ENCODE peak calls at places on chromosomes 1 and 21, in seven cellular contexts. D is cardiac muscle cell, Q is MM.1S, W is spleen, L is thoracic aorta, R is endodermal cell, V is PC-3. U is an unnamed sample. For H3K4me1, the result is how much of the 10 kb centered on the place peaks cover.

GRCh38 chr1:31627930-31628421 is 10.5 kb downstream of the HCRTR1 start:
- DNase-seq in D (peak), Q (no peak), W (no peak), L (peak), R (no peak), V (no peak), U (no peak)

GRCh38 chr1:13702425-13703127 is 2.6 kb downstream of the PRDM2 start:
- DNase-seq in D (no peak), Q (no peak), W (peak), L (no peak), R (no peak), V (no peak), U (peak)

GRCh38 chr1:231200417-231201031 is 38.7 kb downstream of the TRIM67 start:
- DNase-seq in D (peak), Q (no peak), W (peak), L (no peak), R (no peak), V (no peak), U (no peak)

GRCh38 chr1:60541831-60542532 is 468.4 kb upstream of the C1orf87 start:
- DNase-seq in D (peak), Q (no peak), W (no peak), L (no peak), R (no peak), V (no peak), U (no peak)

GRCh38 chr1:47030170-47030805 is 6.8 kb downstream of the CYP4X1 start:
- DNase-seq in D (peak), Q (no peak), W (no peak), L (no peak), R (no peak), V (peak), U (no peak)

GRCh38 chr1:162297208-162297607 is 79.4 kb downstream of the SPATA46 start:
- DNase-seq in D (no peak), Q (peak), W (no peak), L (no peak), R (no peak), V (no peak), U (no peak)

GRCh38 chr1:227318852-227319607 is 738 bp upstream of the CDC42BPA start:
- DNase-seq in D (peak), Q (no peak), W (no peak), L (no peak), R (peak), V (peak), U (no peak)

GRCh38 chr21:45537746-45538291 is 4.4 kb downstream of the SLC19A1 start:
- DNase-seq in D (no peak), Q (no peak), W (peak), L (no peak), R (peak), V (no peak), U (no peak)

GRCh38 chr1:16905856-16906702 is 10.3 kb downstream of the RNU1-2 start:
- DNase-seq in D (no peak), Q (peak), W (no peak), L (no peak), R (peak), V (peak), U (no peak)

GRCh38 chr1:156491151-156491949 is 9.2 kb downstream of the MEF2D start:
- DNase-seq in D (no peak), Q (no peak), W (no peak), L (no peak), R (no peak), V (no peak), U (no peak)

GRCh38 chr1:38063616-38064015 is 17.0 kb upstream of the POU3F1 start:
- DNase-seq in D (no peak), Q (no peak), W (no peak), L (no peak), R (no peak), V (no peak), U (no peak)

GRCh38 chr1:26478988-26479387 is 6.7 kb downstream of the HMGN2 start:
- DNase-seq in D (no peak), Q (no peak), W (no peak), L (no peak), R (no peak), V (no peak), U (no peak)

GRCh38 chr21:38244885-38245869 is 11.6 kb upstream of the KCNJ15 start:
- DNase-seq in D (peak), Q (peak), W (no peak), L (no peak), R (no peak), V (peak), U (peak)

GRCh38 chr1:192826791-192827477 is 18.1 kb downstream of the RGS2 start:
- DNase-seq in D (no peak), Q (peak), W (no peak), L (peak), R (no peak), V (peak), U (no peak)

GRCh38 chr1:234303231-234303630 is 70.0 kb upstream of the COA6 start:
- DNase-seq in D (no peak), Q (no peak), W (no peak), L (no peak), R (no peak), V (no peak), U (no peak)

GRCh38 chr1:2455757-2456156 is 20.3 kb upstream of the PLCH2 start:
- DNase-seq in D (no peak), Q (no peak), W (no peak), L (no peak), R (no peak), V (peak), U (no peak)

GRCh38 chr1:13536612-13537011 is 22.8 kb upstream of the LRRC38 start:
- DNase-seq in D (peak), Q (no peak), W (no peak), L (no peak), R (no peak), V (no peak), U (no peak)

GRCh38 chr1:211393203-211393602 is 66.6 kb downstream of the TRAF5 start:
- DNase-seq in D (no peak), Q (no peak), W (no peak), L (no peak), R (no peak), V (no peak), U (no peak)

GRCh38 chr21:39314155-39315027 is 959 bp upstream of the BRWD1 start:
- DNase-seq in D (peak), Q (peak), W (no peak), L (no peak), R (peak), V (peak), U (peak)

GRCh38 chr21:37907076-37907475 is 9.2 kb downstream of the KCNJ6 start:
- DNase-seq in D (no peak), Q (no peak), W (no peak), L (no peak), R (no peak), V (peak), U (no peak)

GRCh38 chr1:211490821-211491415 is 1.0 kb downstream of the RD3 start:
- DNase-seq in D (no peak), Q (no peak), W (peak), L (no peak), R (peak), V (no peak), U (no peak)

GRCh38 chr1:16094453-16095158 is 21.2 kb upstream of the FAM131C start:
- DNase-seq in D (no peak), Q (no peak), W (no peak), L (no peak), R (peak), V (no peak), U (no peak)

GRCh38 chr21:42918291-42918690 is 7.1 kb downstream of the ERVH48-1 start:
- DNase-seq in D (no peak), Q (no peak), W (no peak), L (no peak), R (no peak), V (no peak), U (no peak)

GRCh38 chr1:215594640-215595039 is 27.5 kb downstream of the KCTD3 start:
- DNase-seq in D (no peak), Q (no peak), W (no peak), L (no peak), R (no peak), V (peak), U (no peak)

GRCh38 chr1:50661626-50662025 is 238.4 kb upstream of the DMRTA2 start:
- DNase-seq in D (no peak), Q (no peak), W (no peak), L (no peak), R (no peak), V (peak), U (no peak)

GRCh38 chr1:91747666-91748065 is 138.3 kb downstream of the TGFBR3 start:
- DNase-seq in D (no peak), Q (no peak), W (no peak), L (no peak), R (no peak), V (no peak), U (no peak)

GRCh38 chr1:91744973-91745648 is 140.8 kb downstream of the TGFBR3 start:
- DNase-seq in D (peak), Q (no peak), W (no peak), L (no peak), R (no peak), V (no peak), U (no peak)

GRCh38 chr1:91742848-91743292 is 143.1 kb downstream of the TGFBR3 start:
- DNase-seq in D (peak), Q (no peak), W (no peak), L (peak), R (no peak), V (peak), U (no peak)

GRCh38 chr1:91746728-91747338 is 139.1 kb downstream of the TGFBR3 start:
- DNase-seq in D (no peak), Q (no peak), W (no peak), L (no peak), R (no peak), V (no peak), U (no peak)

GRCh38 chr1:91745649-91746383 is 140.1 kb downstream of the TGFBR3 start:
- DNase-seq in D (no peak), Q (no peak), W (no peak), L (no peak), R (no peak), V (no peak), U (no peak)
- H3K4me1 ChIP-seq in D (under half), Q (under half), W (under half), L (half or more), R (under half), V (under half), U (under half)

DNA sequence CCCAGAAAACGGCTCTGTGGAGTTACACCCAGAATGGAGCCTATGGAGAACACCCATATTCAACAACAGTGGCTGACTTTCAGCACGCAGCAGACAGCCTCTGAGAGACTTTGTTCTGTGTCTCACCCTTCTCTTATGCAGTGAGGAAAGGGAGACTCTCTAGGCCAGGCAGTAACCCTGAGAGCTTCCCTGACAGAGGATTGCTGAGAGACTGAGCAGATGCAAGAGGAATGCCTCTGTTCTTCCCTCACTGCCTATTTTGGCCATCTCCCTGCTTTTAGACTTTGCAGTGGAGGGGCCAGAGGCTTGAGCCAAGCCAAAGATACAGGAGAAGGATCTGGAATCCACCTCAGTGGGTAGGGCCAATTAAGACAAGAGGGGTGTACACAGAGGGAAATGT is 41.8 kb upstream of the SLC16A1 start:
- DNase-seq in D (peak), Q (no peak), W (no peak), L (no peak), R (no peak), V (no peak), U (no peak)
- H3K27ac ChIP-seq in D (peak), Q (no peak), W (no peak), L (peak), R (no peak), V (no peak), U (no peak)

GRCh38 chr1:48869116-48869893 is 92.6 kb upstream of the BEND5 start:
- DNase-seq in D (peak), Q (no peak), W (no peak), L (no peak), R (peak), V (peak), U (no peak)
- TF ChIP-seq CTCF in D (no peak), Q (no peak), W (no peak), L (no peak), R (peak), V (peak), U (no peak)

DNA sequence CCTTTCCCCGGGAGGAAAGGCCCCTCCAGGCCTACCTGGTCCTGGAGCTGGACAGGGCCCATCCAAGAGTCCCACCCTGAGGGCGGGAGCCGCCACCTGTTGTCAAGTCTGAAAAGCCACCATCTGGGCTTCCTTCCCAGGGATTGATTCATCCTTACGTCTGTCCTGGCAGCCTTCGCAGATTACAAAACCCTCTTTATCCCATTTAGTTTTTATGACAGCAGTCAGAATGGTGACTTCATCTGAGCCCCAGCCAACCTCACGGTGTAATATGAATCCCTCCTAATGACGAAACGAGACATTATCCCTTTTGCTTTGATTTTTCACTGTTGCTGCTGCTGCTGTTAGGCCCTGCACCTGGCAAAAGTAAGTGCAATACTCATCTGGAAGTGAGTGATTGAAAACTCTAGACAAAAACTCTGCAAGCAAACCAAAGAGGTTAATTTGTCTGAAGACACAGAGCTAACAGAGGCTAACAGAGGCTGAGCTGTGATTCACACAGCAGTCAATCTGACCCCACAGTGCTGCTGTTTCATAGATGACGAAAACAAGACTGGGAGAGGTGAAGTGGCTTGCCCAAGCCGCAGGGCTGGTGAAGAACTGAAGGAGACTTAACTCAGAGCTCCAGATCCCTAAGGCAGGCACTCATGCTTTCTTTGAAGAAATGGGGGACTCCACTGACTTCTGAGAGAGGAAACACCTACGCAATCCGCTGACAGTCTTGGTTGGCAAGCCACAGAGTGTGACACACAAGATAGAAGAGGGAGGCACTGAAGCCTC is 30.0 kb upstream of the S100A7 start:
- DNase-seq in D (peak), Q (no peak), W (no peak), L (peak), R (no peak), V (peak), U (no peak)
- H3K4me1 ChIP-seq in D (under half), Q (under half), W (under half), L (half or more), R (under half), V (under half), U (under half)

GRCh38 chr1:167262820-167263219 is 42.1 kb downstream of the POU2F1 start:
- DNase-seq in D (no peak), Q (no peak), W (no peak), L (no peak), R (no peak), V (no peak), U (no peak)

GRCh38 chr1:167258858-167259257 is 38.2 kb downstream of the POU2F1 start:
- DNase-seq in D (no peak), Q (no peak), W (no peak), L (no peak), R (no peak), V (no peak), U (no peak)

GRCh38 chr1:167266965-167267364 is 46.3 kb downstream of the POU2F1 start:
- DNase-seq in D (no peak), Q (no peak), W (no peak), L (no peak), R (no peak), V (no peak), U (no peak)

GRCh38 chr1:167263784-167264464 is 43.2 kb downstream of the POU2F1 start:
- DNase-seq in D (no peak), Q (no peak), W (no peak), L (no peak), R (no peak), V (peak), U (no peak)

GRCh38 chr1:167263344-167263743 is 42.7 kb downstream of the POU2F1 start:
- DNase-seq in D (no peak), Q (no peak), W (no peak), L (no peak), R (no peak), V (no peak), U (no peak)
- H3K27ac ChIP-seq in D (no peak), Q (peak), W (no peak), L (no peak), R (no peak), V (no peak), U (no peak)

GRCh38 chr1:53291574-53291973 is 36.3 kb downstream of the LRP8 start:
- DNase-seq in D (no peak), Q (no peak), W (no peak), L (no peak), R (no peak), V (peak), U (no peak)
- TF ChIP-seq CTCF in D (no peak), Q (no peak), W (no peak), L (no peak), R (peak), V (peak), U (no peak)

DNA sequence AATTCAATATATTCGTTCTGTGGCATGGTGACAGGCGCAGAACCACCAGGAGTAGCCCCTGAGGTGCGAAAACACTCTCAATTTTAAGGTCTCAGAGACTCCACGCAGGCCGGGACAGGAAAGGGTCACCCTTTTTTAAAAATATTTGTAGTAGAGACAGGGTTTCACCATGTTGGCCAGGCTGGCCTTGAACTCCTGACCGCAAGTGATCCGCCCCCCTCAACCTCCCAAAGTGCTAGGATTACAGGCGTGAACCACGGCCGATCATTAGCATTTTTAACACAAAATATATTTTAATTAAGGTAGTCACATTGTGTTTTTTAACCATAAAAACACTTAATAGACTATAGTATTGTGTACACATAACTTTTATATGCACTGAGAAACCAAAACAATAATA is 31.1 kb downstream of the ATP2B4 start:
- DNase-seq in D (no peak), Q (no peak), W (no peak), L (no peak), R (no peak), V (no peak), U (no peak)
- H3K4me1 ChIP-seq in D (under half), Q (under half), W (under half), L (under half), R (under half), V (under half), U (under half)

DNA sequence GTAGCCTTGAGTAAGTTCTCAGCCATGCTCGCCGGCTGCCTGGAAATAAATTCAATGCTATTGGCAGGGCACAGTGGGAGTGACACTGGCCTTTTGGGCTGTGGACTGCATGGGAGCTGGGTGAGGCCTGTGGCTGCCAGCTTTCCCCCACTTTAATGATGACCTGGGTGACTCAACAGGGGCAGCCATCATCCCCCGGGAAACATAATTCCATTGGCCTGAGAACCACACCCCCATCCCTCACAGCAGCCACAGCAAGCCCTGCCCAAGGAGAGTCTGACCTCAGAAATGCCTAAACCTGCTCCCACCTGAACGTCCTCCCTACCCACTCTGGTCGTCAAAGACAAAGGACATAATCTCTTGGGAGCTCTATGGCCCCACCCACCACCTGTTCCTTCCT is 384.0 kb downstream of the LTN1 start:
- DNase-seq in D (no peak), Q (no peak), W (no peak), L (no peak), R (no peak), V (no peak), U (no peak)
- H3K27ac ChIP-seq in D (no peak), Q (no peak), W (no peak), L (no peak), R (no peak), V (no peak), U (no peak)

GRCh38 chr1:151403612-151404011 is 4.2 kb downstream of the PSMB4 start:
- DNase-seq in D (no peak), Q (no peak), W (no peak), L (no peak), R (no peak), V (no peak), U (no peak)

GRCh38 chr1:151399890-151400235 is 490 bp downstream of the PSMB4 start:
- DNase-seq in D (peak), Q (peak), W (no peak), L (no peak), R (peak), V (no peak), U (no peak)

GRCh38 chr1:151402764-151403163 is 3.4 kb downstream of the PSMB4 start:
- DNase-seq in D (no peak), Q (no peak), W (no peak), L (no peak), R (no peak), V (no peak), U (no peak)

GRCh38 chr1:151401860-151402259 is 2.5 kb downstream of the PSMB4 start:
- DNase-seq in D (no peak), Q (no peak), W (no peak), L (no peak), R (no peak), V (no peak), U (no peak)

DNA sequence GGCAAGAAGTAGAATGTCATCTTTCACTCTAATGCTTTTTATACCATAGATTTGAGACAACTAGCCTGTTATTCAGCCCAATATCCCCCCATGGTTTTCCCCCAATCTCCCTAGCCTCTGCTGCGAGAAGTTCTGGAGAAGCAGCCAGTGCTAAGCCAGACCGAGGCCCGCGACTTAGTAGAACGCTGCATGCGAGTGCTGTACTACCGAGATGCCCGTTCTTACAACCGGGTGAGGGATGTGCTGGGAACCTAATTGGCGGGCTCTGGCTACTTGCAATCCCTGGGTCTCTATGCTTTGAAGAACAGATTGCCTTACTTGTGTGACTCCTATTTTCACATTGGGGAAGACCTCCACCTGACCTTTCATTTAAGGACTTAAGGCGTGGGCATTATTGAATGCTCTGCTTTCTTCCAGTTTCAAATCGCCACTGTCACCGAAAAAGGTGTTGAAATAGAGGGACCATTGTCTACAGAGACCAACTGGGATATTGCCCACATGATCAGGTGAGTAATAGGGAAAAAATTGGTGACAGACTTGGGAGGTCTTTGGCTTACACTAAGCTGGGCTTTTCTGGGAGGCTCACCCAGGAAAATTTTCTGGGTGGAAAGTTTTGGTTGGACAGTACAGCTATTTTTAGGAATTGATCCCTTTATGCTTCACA is 1.9 kb downstream of the PSMB4 start:
- DNase-seq in D (no peak), Q (no peak), W (no peak), L (no peak), R (no peak), V (peak), U (no peak)
- TF ChIP-seq CTCF in D (no peak), Q (no peak), W (no peak), L (no peak), R (no peak), V (no peak), U (no peak)

U was measured in CD8-positive, alpha-beta T cell.